ENCODE peak calls at places on chromosomes 7 and 10, in eight cellular contexts. One of them, this sample, is unnamed. For H3K9me3, the result is how much of the 10 kb centered on the place peaks cover.

GRCh38 chr10:51397695-51398094 is 301.7 kb downstream of the CSTF2T start:
- DNase-seq in H9: no peak
- DNase-seq in heart right ventricle: peak
- DNase-seq in effector memory CD4-positive, alpha-beta T cell: no peak
- DNase-seq in HCT116: no peak
- DNase-seq in testis: no peak
- DNase-seq in adrenal gland: peak
- DNase-seq in colonic mucosa: peak
- DNase-seq in this sample: peak

GRCh38 chr10:102065561-102066420 is 642 bp downstream of the HPS6 start:
- DNase-seq in H9: peak
- DNase-seq in heart right ventricle: peak
- DNase-seq in effector memory CD4-positive, alpha-beta T cell: no peak
- DNase-seq in HCT116: no peak
- DNase-seq in testis: no peak
- DNase-seq in adrenal gland: peak
- DNase-seq in colonic mucosa: peak
- DNase-seq in this sample: no peak

GRCh38 chr7:41886257-41886905 is 183.5 kb upstream of the INHBA start:
- DNase-seq in H9: no peak
- DNase-seq in heart right ventricle: peak
- DNase-seq in effector memory CD4-positive, alpha-beta T cell: no peak
- DNase-seq in HCT116: no peak
- DNase-seq in testis: no peak
- DNase-seq in adrenal gland: peak
- DNase-seq in colonic mucosa: peak
- DNase-seq in this sample: peak

GRCh38 chr10:97016728-97017473 is 168.9 kb downstream of the SLIT1 start:
- DNase-seq in H9: peak
- DNase-seq in heart right ventricle: no peak
- DNase-seq in effector memory CD4-positive, alpha-beta T cell: no peak
- DNase-seq in HCT116: no peak
- DNase-seq in testis: no peak
- DNase-seq in adrenal gland: no peak
- DNase-seq in colonic mucosa: no peak
- DNase-seq in this sample: peak

GRCh38 chr7:121288894-121289293 is 39.9 kb upstream of the WNT16 start:
- DNase-seq in H9: no peak
- DNase-seq in heart right ventricle: no peak
- DNase-seq in effector memory CD4-positive, alpha-beta T cell: no peak
- DNase-seq in HCT116: peak
- DNase-seq in testis: no peak
- DNase-seq in adrenal gland: no peak
- DNase-seq in colonic mucosa: no peak
- DNase-seq in this sample: peak

GRCh38 chr7:108189733-108190388 is 59.7 kb upstream of the LAMB4 start:
- DNase-seq in H9: no peak
- DNase-seq in heart right ventricle: no peak
- DNase-seq in effector memory CD4-positive, alpha-beta T cell: no peak
- DNase-seq in HCT116: no peak
- DNase-seq in testis: no peak
- DNase-seq in adrenal gland: no peak
- DNase-seq in colonic mucosa: no peak
- DNase-seq in this sample: no peak

GRCh38 chr7:149071641-149072437 is 18.7 kb downstream of the ZNF786 start:
- DNase-seq in H9: peak
- DNase-seq in heart right ventricle: no peak
- DNase-seq in effector memory CD4-positive, alpha-beta T cell: peak
- DNase-seq in HCT116: peak
- DNase-seq in testis: peak
- DNase-seq in adrenal gland: no peak
- DNase-seq in colonic mucosa: no peak
- DNase-seq in this sample: no peak

GRCh38 chr7:133820584-133820983 is 306.6 kb upstream of the LRGUK start:
- DNase-seq in H9: no peak
- DNase-seq in heart right ventricle: no peak
- DNase-seq in effector memory CD4-positive, alpha-beta T cell: no peak
- DNase-seq in HCT116: no peak
- DNase-seq in testis: no peak
- DNase-seq in adrenal gland: no peak
- DNase-seq in colonic mucosa: no peak
- DNase-seq in this sample: no peak

GRCh38 chr7:112103246-112103645 is 103.0 kb downstream of the DOCK4 start:
- DNase-seq in H9: no peak
- DNase-seq in heart right ventricle: no peak
- DNase-seq in effector memory CD4-positive, alpha-beta T cell: no peak
- DNase-seq in HCT116: no peak
- DNase-seq in testis: no peak
- DNase-seq in adrenal gland: no peak
- DNase-seq in colonic mucosa: peak
- DNase-seq in this sample: peak

GRCh38 chr7:82131224-82131623 is 312.4 kb downstream of the CACNA2D1 start:
- DNase-seq in H9: no peak
- DNase-seq in heart right ventricle: no peak
- DNase-seq in effector memory CD4-positive, alpha-beta T cell: no peak
- DNase-seq in HCT116: no peak
- DNase-seq in testis: no peak
- DNase-seq in adrenal gland: no peak
- DNase-seq in colonic mucosa: no peak
- DNase-seq in this sample: no peak

GRCh38 chr10:4191354-4191753 is 406.3 kb upstream of the KLF6 start:
- DNase-seq in H9: no peak
- DNase-seq in heart right ventricle: no peak
- DNase-seq in effector memory CD4-positive, alpha-beta T cell: no peak
- DNase-seq in HCT116: no peak
- DNase-seq in testis: no peak
- DNase-seq in adrenal gland: no peak
- DNase-seq in colonic mucosa: no peak
- DNase-seq in this sample: no peak

GRCh38 chr7:3309140-3309539 is 8.1 kb downstream of the SDK1 start:
- DNase-seq in H9: no peak
- DNase-seq in heart right ventricle: no peak
- DNase-seq in effector memory CD4-positive, alpha-beta T cell: no peak
- DNase-seq in HCT116: no peak
- DNase-seq in testis: no peak
- DNase-seq in adrenal gland: no peak
- DNase-seq in colonic mucosa: no peak
- DNase-seq in this sample: no peak

GRCh38 chr10:31808258-31809218 is 120.1 kb downstream of the ARHGAP12 start:
- DNase-seq in H9: no peak
- DNase-seq in heart right ventricle: peak
- DNase-seq in effector memory CD4-positive, alpha-beta T cell: no peak
- DNase-seq in HCT116: peak
- DNase-seq in testis: peak
- DNase-seq in adrenal gland: peak
- DNase-seq in colonic mucosa: no peak
- DNase-seq in this sample: peak

GRCh38 chr7:37284805-37285211 is 163.9 kb downstream of the ELMO1 start:
- DNase-seq in H9: peak
- DNase-seq in heart right ventricle: peak
- DNase-seq in effector memory CD4-positive, alpha-beta T cell: peak
- DNase-seq in HCT116: peak
- DNase-seq in testis: peak
- DNase-seq in adrenal gland: peak
- DNase-seq in colonic mucosa: peak
- DNase-seq in this sample: no peak

GRCh38 chr7:127988743-127989142 is 42.5 kb downstream of the LRRC4 start:
- DNase-seq in H9: no peak
- DNase-seq in heart right ventricle: no peak
- DNase-seq in effector memory CD4-positive, alpha-beta T cell: no peak
- DNase-seq in HCT116: no peak
- DNase-seq in testis: no peak
- DNase-seq in adrenal gland: no peak
- DNase-seq in colonic mucosa: no peak
- DNase-seq in this sample: no peak

GRCh38 chr10:110388682-110389052 is 83.9 kb upstream of the SMNDC1 start:
- DNase-seq in H9: no peak
- DNase-seq in heart right ventricle: no peak
- DNase-seq in effector memory CD4-positive, alpha-beta T cell: no peak
- DNase-seq in HCT116: no peak
- DNase-seq in testis: no peak
- DNase-seq in adrenal gland: no peak
- DNase-seq in colonic mucosa: no peak
- DNase-seq in this sample: no peak

GRCh38 chr7:54839538-54840213 is 80.7 kb upstream of the SEC61G start:
- DNase-seq in H9: peak
- DNase-seq in heart right ventricle: peak
- DNase-seq in effector memory CD4-positive, alpha-beta T cell: no peak
- DNase-seq in HCT116: peak
- DNase-seq in testis: peak
- DNase-seq in adrenal gland: peak
- DNase-seq in colonic mucosa: peak
- DNase-seq in this sample: peak

GRCh38 chr7:73663033-73663432 is 4.6 kb upstream of the VPS37D start:
- DNase-seq in H9: no peak
- DNase-seq in heart right ventricle: no peak
- DNase-seq in effector memory CD4-positive, alpha-beta T cell: no peak
- DNase-seq in HCT116: no peak
- DNase-seq in testis: no peak
- DNase-seq in adrenal gland: no peak
- DNase-seq in colonic mucosa: no peak
- DNase-seq in this sample: no peak

GRCh38 chr10:46550076-46550790 is 6.2 kb downstream of the GPRIN2 start:
- DNase-seq in H9: peak
- DNase-seq in heart right ventricle: peak
- DNase-seq in effector memory CD4-positive, alpha-beta T cell: no peak
- DNase-seq in HCT116: no peak
- DNase-seq in testis: peak
- DNase-seq in adrenal gland: peak
- DNase-seq in colonic mucosa: no peak
- DNase-seq in this sample: no peak

DNA sequence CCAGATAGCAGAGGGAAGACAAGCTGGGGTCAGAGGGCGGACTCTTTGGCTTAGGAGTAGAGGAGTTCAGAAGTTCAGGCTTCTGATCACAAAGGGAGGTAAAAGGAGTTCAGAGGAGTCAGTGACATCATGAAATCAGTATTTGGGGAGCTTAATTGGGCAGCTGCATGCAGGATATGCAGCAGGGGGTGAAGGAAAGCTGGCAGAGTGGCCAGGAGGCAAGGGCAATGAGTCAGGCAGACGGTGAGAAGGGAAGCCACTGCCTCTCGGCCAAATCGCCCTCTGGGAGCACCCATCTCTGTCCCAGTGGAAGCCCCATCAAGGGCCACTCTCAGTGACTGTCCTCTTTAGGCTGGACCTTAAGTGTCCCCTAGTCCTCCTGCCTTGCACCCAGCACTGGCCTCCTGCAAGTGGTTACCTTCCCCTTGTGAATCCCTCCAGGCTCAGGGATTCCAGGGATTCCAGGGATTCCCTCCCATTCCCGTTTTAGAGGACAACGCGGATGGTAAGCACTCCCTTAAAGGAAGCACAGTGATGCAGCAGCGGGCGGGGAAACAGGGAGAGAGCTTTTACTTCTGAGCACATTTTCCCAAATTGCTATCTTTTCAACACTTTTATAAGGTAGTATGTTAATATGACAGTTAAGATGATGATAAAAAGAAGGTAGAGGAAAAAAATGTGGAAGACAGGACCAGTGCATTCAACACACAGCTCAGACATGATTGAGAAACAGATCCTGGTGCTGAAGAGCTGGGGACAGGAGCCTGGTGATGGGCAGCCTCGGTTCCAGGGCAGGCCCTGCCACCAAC is 72.6 kb downstream of the KCNMA1 start:
- DNase-seq in H9: peak
- DNase-seq in heart right ventricle: no peak
- DNase-seq in effector memory CD4-positive, alpha-beta T cell: no peak
- DNase-seq in HCT116: no peak
- DNase-seq in testis: no peak
- DNase-seq in adrenal gland: no peak
- DNase-seq in colonic mucosa: no peak
- DNase-seq in this sample: peak
- H3K27ac ChIP-seq in H9: peak
- H3K27ac ChIP-seq in heart right ventricle: no peak
- H3K27ac ChIP-seq in effector memory CD4-positive, alpha-beta T cell: no peak
- H3K27ac ChIP-seq in HCT116: no peak
- H3K27ac ChIP-seq in testis: no peak
- H3K27ac ChIP-seq in adrenal gland: no peak
- H3K27ac ChIP-seq in colonic mucosa: no peak
- H3K27ac ChIP-seq in this sample: peak

DNA sequence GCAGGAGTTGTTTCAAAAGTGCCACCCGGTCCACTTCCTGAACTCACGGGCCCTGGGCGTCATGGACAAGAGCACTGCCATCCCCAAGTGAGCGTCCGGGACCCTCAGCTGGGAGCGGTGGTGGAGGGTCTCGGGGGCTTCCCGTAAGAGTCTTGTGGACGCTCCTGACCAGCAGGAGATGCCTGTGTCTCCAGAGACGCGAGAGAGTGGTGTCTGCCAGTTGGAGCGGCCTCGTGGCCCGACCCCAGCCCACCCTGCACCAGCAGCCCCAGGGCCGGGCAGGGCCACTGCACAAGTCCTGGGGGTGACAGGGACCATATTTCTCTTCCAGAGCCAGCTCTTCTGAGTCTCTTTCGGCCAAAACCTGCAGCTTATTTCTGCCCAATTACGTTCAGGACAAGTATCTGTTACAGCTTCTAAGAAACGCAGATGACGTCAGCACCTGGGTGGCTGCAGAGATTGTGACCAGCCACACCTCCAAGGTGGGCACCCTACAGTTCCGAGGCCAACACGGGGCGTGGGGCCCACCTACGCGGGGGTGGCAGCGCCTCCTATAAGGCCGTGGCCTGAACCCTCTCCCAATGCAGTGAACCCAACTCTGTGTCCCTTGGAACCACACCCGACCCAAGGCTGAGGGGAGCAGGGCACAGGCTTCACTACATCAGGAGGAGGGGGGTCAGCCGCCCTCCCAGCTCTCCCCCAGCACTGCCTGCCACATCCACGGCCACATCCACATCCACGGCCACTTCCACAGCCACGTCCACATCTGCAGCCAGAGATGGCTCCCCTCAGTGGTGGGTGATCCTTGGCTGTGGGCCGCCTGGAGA is 16.2 kb upstream of the UTF1 start:
- DNase-seq in H9: no peak
- DNase-seq in heart right ventricle: no peak
- DNase-seq in effector memory CD4-positive, alpha-beta T cell: no peak
- DNase-seq in HCT116: no peak
- DNase-seq in testis: no peak
- DNase-seq in adrenal gland: no peak
- DNase-seq in colonic mucosa: no peak
- DNase-seq in this sample: no peak
- H3K9me3 ChIP-seq in H9: under half
- H3K9me3 ChIP-seq in heart right ventricle: under half
- H3K9me3 ChIP-seq in effector memory CD4-positive, alpha-beta T cell: under half
- H3K9me3 ChIP-seq in HCT116: under half
- H3K9me3 ChIP-seq in testis: under half
- H3K9me3 ChIP-seq in adrenal gland: under half
- H3K9me3 ChIP-seq in colonic mucosa: under half
- H3K9me3 ChIP-seq in this sample: under half

GRCh38 chr7:47901542-47901941 is 46.7 kb downstream of the PKD1L1 start:
- DNase-seq in H9: no peak
- DNase-seq in heart right ventricle: no peak
- DNase-seq in effector memory CD4-positive, alpha-beta T cell: no peak
- DNase-seq in HCT116: no peak
- DNase-seq in testis: no peak
- DNase-seq in adrenal gland: no peak
- DNase-seq in colonic mucosa: no peak
- DNase-seq in this sample: peak
- H3K27ac ChIP-seq in H9: no peak
- H3K27ac ChIP-seq in heart right ventricle: no peak
- H3K27ac ChIP-seq in effector memory CD4-positive, alpha-beta T cell: no peak
- H3K27ac ChIP-seq in HCT116: no peak
- H3K27ac ChIP-seq in testis: no peak
- H3K27ac ChIP-seq in adrenal gland: no peak
- H3K27ac ChIP-seq in colonic mucosa: no peak
- H3K27ac ChIP-seq in this sample: no peak

GRCh38 chr7:134875867-134876266 is 96.4 kb downstream of the CALD1 start:
- DNase-seq in H9: no peak
- DNase-seq in heart right ventricle: no peak
- DNase-seq in effector memory CD4-positive, alpha-beta T cell: no peak
- DNase-seq in HCT116: no peak
- DNase-seq in testis: no peak
- DNase-seq in adrenal gland: no peak
- DNase-seq in colonic mucosa: no peak
- DNase-seq in this sample: peak
- H3K9me3 ChIP-seq in H9: under half
- H3K9me3 ChIP-seq in heart right ventricle: under half
- H3K9me3 ChIP-seq in effector memory CD4-positive, alpha-beta T cell: under half
- H3K9me3 ChIP-seq in HCT116: under half
- H3K9me3 ChIP-seq in testis: under half
- H3K9me3 ChIP-seq in adrenal gland: under half
- H3K9me3 ChIP-seq in colonic mucosa: under half
- H3K9me3 ChIP-seq in this sample: under half

This sample was measured in astrocyte.